ENCODE peak calls at places on chromosome 11, in nine cellular contexts. E is activated CD4-positive, alpha-beta T cell treated with anti-CD3 and anti-CD28 coated beads, Interleukin-2, amount 50 U/mL, for 4 hours; V is fibroblast of lung; G is HFFc6; N is left cardiac atrium; W is fibroblast of mammary gland; Y is MCF 10A; P is retinal pigment epithelial cell; U is midbrain. F is an unnamed sample.

GRCh38 chr11:359181-359714 is 10.1 kb upstream of the B4GALNT4 start:
- DNase-seq in N (no peak), W (no peak), G (no peak), V (no peak), U (no peak), P (no peak), Y (peak), E (no peak), F (no peak)

GRCh38 chr11:3632070-3632660 is 9.6 kb downstream of the ART5 start:
- DNase-seq in W (no peak), G (no peak), V (no peak), N (no peak), Y (no peak), E (no peak), P (no peak), U (no peak), F (no peak)

GRCh38 chr11:129743029-129743846 is 72.4 kb upstream of the TMEM45B start:
- DNase-seq in V (peak), G (no peak), P (no peak), Y (no peak), W (no peak), U (no peak), N (peak), E (no peak), F (no peak)

GRCh38 chr11:1785749-1786261 is 22.1 kb upstream of the CTSD start:
- DNase-seq in G (peak), P (no peak), W (no peak), Y (no peak), U (no peak), E (no peak), N (no peak), V (no peak), F (no peak)

GRCh38 chr11:44171518-44171917 is 76.0 kb downstream of the EXT2 start:
- DNase-seq in U (no peak), Y (no peak), N (no peak), P (no peak), E (no peak), V (peak), W (no peak), G (no peak), F (no peak)

GRCh38 chr11:111347723-111348115 is 31.4 kb downstream of the POU2AF1 start:
- DNase-seq in V (peak), N (no peak), U (no peak), Y (peak), G (peak), P (no peak), E (no peak), W (peak), F (no peak)

GRCh38 chr11:73270089-73270854 is 1.9 kb upstream of the P2RY6 start:
- DNase-seq in P (no peak), V (no peak), U (no peak), G (no peak), Y (no peak), E (no peak), N (no peak), W (no peak), F (no peak)

GRCh38 chr11:11280826-11281225 is 72.2 kb downstream of the CSNK2A3 start:
- DNase-seq in V (no peak), Y (no peak), N (no peak), U (no peak), W (no peak), E (no peak), P (no peak), G (no peak), F (no peak)

GRCh38 chr11:69014084-69014935 is 1.3 kb upstream of the MRGPRF start:
- DNase-seq in N (peak), U (no peak), V (peak), W (no peak), Y (no peak), E (no peak), P (no peak), G (no peak), F (no peak)

GRCh38 chr11:73761403-73761945 is 600 bp upstream of the RAB6A start:
- DNase-seq in E (no peak), W (no peak), N (no peak), G (no peak), P (no peak), U (no peak), Y (no peak), V (no peak), F (no peak)

GRCh38 chr11:66985508-66986177 is 10.5 kb downstream of the C11orf86 start:
- DNase-seq in V (no peak), Y (peak), E (no peak), N (no peak), G (no peak), P (no peak), W (no peak), U (no peak), F (no peak)

GRCh38 chr11:68150029-68150428 is 28.8 kb upstream of the CHKA start:
- DNase-seq in W (peak), U (no peak), Y (peak), E (no peak), V (peak), N (peak), P (no peak), G (no peak), F (no peak)

F was measured in CD8-positive, alpha-beta T cell.